ENCODE peak calls at places on chromosome 14, in six cellular contexts. One of them, this sample, is unnamed.

GRCh38 chr14:23580948-23581281 is 2.3 kb upstream of the JPH4 start:
- DNase-seq in SK-N-SH: no peak
- DNase-seq in ovary: no peak
- DNase-seq in bronchial epithelial cell: no peak
- DNase-seq in Calu3: no peak
- DNase-seq in body of pancreas: no peak
- DNase-seq in this sample: no peak

GRCh38 chr14:99286761-99287160 is 14.8 kb upstream of the BCL11B start:
- DNase-seq in ovary: no peak
- DNase-seq in bronchial epithelial cell: no peak
- DNase-seq in SK-N-SH: no peak
- DNase-seq in body of pancreas: no peak
- DNase-seq in Calu3: no peak
- DNase-seq in this sample: no peak

GRCh38 chr14:77151918-77152588 is 10.5 kb upstream of the ZDHHC22 start:
- DNase-seq in ovary: no peak
- DNase-seq in body of pancreas: no peak
- DNase-seq in SK-N-SH: peak; percentile 61
- DNase-seq in bronchial epithelial cell: peak; percentile 52
- DNase-seq in Calu3: no peak
- DNase-seq in this sample: no peak

GRCh38 chr14:30303350-30303749 is 255.6 kb upstream of the G2E3 start:
- DNase-seq in Calu3: no peak
- DNase-seq in SK-N-SH: no peak
- DNase-seq in bronchial epithelial cell: no peak
- DNase-seq in body of pancreas: no peak
- DNase-seq in ovary: no peak
- DNase-seq in this sample: no peak

GRCh38 chr14:69316449-69317391 is 56.8 kb downstream of the GALNT16 start:
- DNase-seq in Calu3: peak; percentile 28
- DNase-seq in SK-N-SH: no peak
- DNase-seq in ovary: peak; percentile 60
- DNase-seq in bronchial epithelial cell: peak; percentile 73
- DNase-seq in body of pancreas: peak; percentile 17
- DNase-seq in this sample: no peak

GRCh38 chr14:41609704-41610183 is 3.1 kb downstream of the LRFN5 start:
- DNase-seq in ovary: peak; percentile 22
- DNase-seq in body of pancreas: peak; percentile 46
- DNase-seq in bronchial epithelial cell: no peak
- DNase-seq in SK-N-SH: peak; percentile 28
- DNase-seq in Calu3: no peak
- DNase-seq in this sample: no peak

GRCh38 chr14:51962678-51963077 is 26.7 kb upstream of the RTRAF start:
- DNase-seq in body of pancreas: no peak
- DNase-seq in ovary: no peak
- DNase-seq in bronchial epithelial cell: no peak
- DNase-seq in Calu3: no peak
- DNase-seq in SK-N-SH: no peak
- DNase-seq in this sample: no peak

GRCh38 chr14:30064454-30064853 is 136.8 kb upstream of the PRKD1 start:
- DNase-seq in body of pancreas: no peak
- DNase-seq in ovary: no peak
- DNase-seq in SK-N-SH: no peak
- DNase-seq in bronchial epithelial cell: no peak
- DNase-seq in Calu3: no peak
- DNase-seq in this sample: no peak

GRCh38 chr14:104556256-104557021 is 23.1 kb upstream of the C14orf180 start:
- DNase-seq in bronchial epithelial cell: no peak
- DNase-seq in body of pancreas: peak; percentile 3
- DNase-seq in Calu3: no peak
- DNase-seq in ovary: no peak
- DNase-seq in SK-N-SH: no peak
- DNase-seq in this sample: no peak

GRCh38 chr14:60722163-60722835 is 1.9 kb downstream of the SIX4 start:
- DNase-seq in body of pancreas: peak; percentile 73
- DNase-seq in SK-N-SH: peak; percentile 58
- DNase-seq in bronchial epithelial cell: peak; percentile 35
- DNase-seq in ovary: peak; percentile 36
- DNase-seq in Calu3: peak; percentile 71
- DNase-seq in this sample: peak; percentile 25

GRCh38 chr14:52513249-52513648 is 39.1 kb downstream of the TXNDC16 start:
- DNase-seq in SK-N-SH: no peak
- DNase-seq in body of pancreas: no peak
- DNase-seq in ovary: no peak
- DNase-seq in bronchial epithelial cell: no peak
- DNase-seq in Calu3: no peak
- DNase-seq in this sample: no peak

GRCh38 chr14:99028521-99028920 is 243.5 kb downstream of the BCL11B start:
- DNase-seq in ovary: no peak
- DNase-seq in body of pancreas: no peak
- DNase-seq in Calu3: no peak
- DNase-seq in SK-N-SH: no peak
- DNase-seq in bronchial epithelial cell: no peak
- DNase-seq in this sample: no peak

GRCh38 chr14:32906672-32907071 is 32.0 kb upstream of the NPAS3 start:
- DNase-seq in ovary: no peak
- DNase-seq in SK-N-SH: no peak
- DNase-seq in bronchial epithelial cell: no peak
- DNase-seq in body of pancreas: no peak
- DNase-seq in Calu3: no peak
- DNase-seq in this sample: no peak

GRCh38 chr14:35687335-35687939 is 121.7 kb downstream of the RALGAPA1 start:
- DNase-seq in Calu3: peak; percentile 27
- DNase-seq in body of pancreas: peak; percentile 48
- DNase-seq in SK-N-SH: peak; percentile 46
- DNase-seq in bronchial epithelial cell: peak; percentile 61
- DNase-seq in ovary: no peak
- DNase-seq in this sample: no peak

GRCh38 chr14:36665887-36666415 is 4.3 kb downstream of the PAX9 start:
- DNase-seq in SK-N-SH: no peak
- DNase-seq in bronchial epithelial cell: no peak
- DNase-seq in body of pancreas: no peak
- DNase-seq in Calu3: no peak
- DNase-seq in ovary: no peak
- DNase-seq in this sample: no peak

GRCh38 chr14:53237488-53237887 is 84.4 kb upstream of the DDHD1 start:
- DNase-seq in body of pancreas: no peak
- DNase-seq in Calu3: no peak
- DNase-seq in ovary: no peak
- DNase-seq in bronchial epithelial cell: no peak
- DNase-seq in SK-N-SH: no peak
- DNase-seq in this sample: no peak

GRCh38 chr14:56195727-56196126 is 77.5 kb downstream of the PELI2 start:
- DNase-seq in Calu3: no peak
- DNase-seq in body of pancreas: peak; percentile 65
- DNase-seq in SK-N-SH: no peak
- DNase-seq in ovary: peak; percentile 28
- DNase-seq in bronchial epithelial cell: no peak
- DNase-seq in this sample: no peak

GRCh38 chr14:93295541-93296220 is 37.2 kb downstream of the BTBD7 start:
- DNase-seq in Calu3: no peak
- DNase-seq in bronchial epithelial cell: no peak
- DNase-seq in body of pancreas: no peak
- DNase-seq in ovary: no peak
- DNase-seq in SK-N-SH: peak; percentile 12
- DNase-seq in this sample: no peak

GRCh38 chr14:51879170-51879569 is 18.8 kb downstream of the GNG2 start:
- DNase-seq in SK-N-SH: no peak
- DNase-seq in Calu3: no peak
- DNase-seq in bronchial epithelial cell: no peak
- DNase-seq in ovary: no peak
- DNase-seq in body of pancreas: no peak
- DNase-seq in this sample: no peak

GRCh38 chr14:92539875-92540274 is 26.3 kb downstream of the RIN3 start:
- DNase-seq in SK-N-SH: no peak
- DNase-seq in bronchial epithelial cell: no peak
- DNase-seq in ovary: peak; percentile 18
- DNase-seq in Calu3: no peak
- DNase-seq in body of pancreas: no peak
- DNase-seq in this sample: no peak

GRCh38 chr14:89007906-89008305 is 183.5 kb downstream of the TTC8 start:
- DNase-seq in bronchial epithelial cell: peak; percentile 40
- DNase-seq in body of pancreas: no peak
- DNase-seq in Calu3: no peak
- DNase-seq in SK-N-SH: no peak
- DNase-seq in ovary: no peak
- DNase-seq in this sample: no peak

GRCh38 chr14:89000007-89000942 is 175.8 kb downstream of the TTC8 start:
- DNase-seq in bronchial epithelial cell: peak; percentile 97
- DNase-seq in SK-N-SH: no peak
- DNase-seq in Calu3: peak; percentile 41
- DNase-seq in ovary: no peak
- DNase-seq in body of pancreas: peak; percentile 24
- DNase-seq in this sample: no peak

GRCh38 chr14:88999137-88999536 is 174.7 kb downstream of the TTC8 start:
- DNase-seq in ovary: no peak
- DNase-seq in bronchial epithelial cell: no peak
- DNase-seq in body of pancreas: no peak
- DNase-seq in SK-N-SH: no peak
- DNase-seq in Calu3: no peak
- DNase-seq in this sample: no peak

DNA sequence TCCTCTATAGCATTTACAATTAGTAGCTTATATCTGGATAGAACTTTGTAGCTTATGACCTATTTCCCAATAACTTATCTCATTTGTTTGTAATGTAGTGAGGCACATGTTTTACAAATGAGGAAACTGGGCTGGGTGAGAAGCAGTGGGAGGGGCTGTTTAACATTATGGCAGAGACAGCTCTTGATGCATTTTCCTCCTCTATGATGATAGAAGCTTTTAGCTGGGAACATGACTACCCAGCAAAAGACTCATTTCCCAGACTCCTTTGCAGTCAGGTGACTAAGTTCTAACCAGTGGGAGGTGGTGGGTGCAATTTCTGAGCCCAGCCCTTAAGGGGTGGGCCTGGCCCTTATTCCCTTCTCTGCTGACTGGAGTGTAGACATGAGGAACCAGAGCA is 179.7 kb downstream of the TTC8 start:
- DNase-seq in body of pancreas: no peak
- DNase-seq in Calu3: no peak
- DNase-seq in bronchial epithelial cell: peak; percentile 92
- DNase-seq in ovary: no peak
- DNase-seq in SK-N-SH: no peak
- DNase-seq in this sample: no peak
- TF ChIP-seq CTCF in body of pancreas: no peak
- TF ChIP-seq CTCF in Calu3: no peak
- TF ChIP-seq CTCF in bronchial epithelial cell: no peak
- TF ChIP-seq CTCF in ovary: no peak
- TF ChIP-seq CTCF in SK-N-SH: no peak
- TF ChIP-seq CTCF in this sample: no peak

DNA sequence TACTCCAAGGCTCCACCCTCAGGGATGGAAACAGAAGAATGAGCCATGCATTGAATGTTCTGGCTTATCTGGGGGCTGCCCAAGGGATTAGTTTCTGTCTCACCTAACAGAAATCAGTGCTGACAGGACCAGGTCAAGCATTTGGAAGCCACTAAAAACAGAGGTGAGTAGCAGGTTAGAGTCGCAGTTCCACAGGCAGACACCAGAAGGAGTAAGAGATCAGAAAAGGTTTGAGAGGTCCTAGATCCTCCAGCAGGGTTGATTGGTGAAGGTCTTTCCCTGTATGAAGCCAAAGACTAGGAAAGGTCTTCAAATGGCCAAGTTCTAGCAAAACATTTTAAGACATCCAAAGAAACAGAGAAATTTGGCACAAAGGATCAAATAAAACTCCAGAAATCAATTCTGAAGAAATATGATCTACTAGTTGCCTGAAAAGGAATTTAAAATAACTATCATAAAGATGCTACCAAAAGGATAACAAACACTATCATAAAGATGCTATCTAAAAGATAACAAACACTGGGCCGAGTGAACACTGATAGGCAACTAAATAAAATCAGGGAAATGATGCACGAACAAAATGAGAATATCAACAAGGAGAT is 19.5 kb upstream of the TTC9 start:
- DNase-seq in Calu3: peak; percentile 67
- DNase-seq in bronchial epithelial cell: peak; percentile 67
- DNase-seq in ovary: no peak
- DNase-seq in SK-N-SH: peak; percentile 56
- DNase-seq in body of pancreas: peak; percentile 70
- DNase-seq in this sample: no peak
- TF ChIP-seq CTCF in Calu3: peak; percentile 70
- TF ChIP-seq CTCF in bronchial epithelial cell: peak; percentile 91
- TF ChIP-seq CTCF in ovary: no peak
- TF ChIP-seq CTCF in SK-N-SH: peak; percentile 62
- TF ChIP-seq CTCF in body of pancreas: peak; percentile 83
- TF ChIP-seq CTCF in this sample: peak; percentile 74

GRCh38 chr14:96055065-96055752 is 16.0 kb downstream of the C14orf132 start:
- DNase-seq in ovary: no peak
- DNase-seq in bronchial epithelial cell: no peak
- DNase-seq in Calu3: no peak
- DNase-seq in SK-N-SH: peak; percentile 59
- DNase-seq in body of pancreas: no peak
- DNase-seq in this sample: no peak

GRCh38 chr14:96058606-96059200 is 19.5 kb downstream of the C14orf132 start:
- DNase-seq in bronchial epithelial cell: no peak
- DNase-seq in body of pancreas: no peak
- DNase-seq in ovary: no peak
- DNase-seq in Calu3: no peak
- DNase-seq in SK-N-SH: no peak
- DNase-seq in this sample: no peak

GRCh38 chr14:96055753-96056508 is 16.8 kb downstream of the C14orf132 start:
- DNase-seq in body of pancreas: no peak
- DNase-seq in Calu3: no peak
- DNase-seq in bronchial epithelial cell: no peak
- DNase-seq in SK-N-SH: no peak
- DNase-seq in ovary: no peak
- DNase-seq in this sample: no peak

GRCh38 chr14:96057738-96058137 is 18.6 kb downstream of the C14orf132 start:
- DNase-seq in Calu3: no peak
- DNase-seq in body of pancreas: no peak
- DNase-seq in bronchial epithelial cell: no peak
- DNase-seq in SK-N-SH: no peak
- DNase-seq in ovary: no peak
- DNase-seq in this sample: no peak

GRCh38 chr14:96056509-96057422 is 17.6 kb downstream of the C14orf132 start:
- DNase-seq in bronchial epithelial cell: peak; percentile 24
- DNase-seq in SK-N-SH: peak; percentile 23
- DNase-seq in ovary: no peak
- DNase-seq in body of pancreas: no peak
- DNase-seq in Calu3: peak; percentile 40
- DNase-seq in this sample: no peak
- TF ChIP-seq CTCF in bronchial epithelial cell: peak; percentile 55
- TF ChIP-seq CTCF in SK-N-SH: no peak
- TF ChIP-seq CTCF in ovary: no peak
- TF ChIP-seq CTCF in body of pancreas: no peak
- TF ChIP-seq CTCF in Calu3: peak; percentile 24
- TF ChIP-seq CTCF in this sample: no peak

DNA sequence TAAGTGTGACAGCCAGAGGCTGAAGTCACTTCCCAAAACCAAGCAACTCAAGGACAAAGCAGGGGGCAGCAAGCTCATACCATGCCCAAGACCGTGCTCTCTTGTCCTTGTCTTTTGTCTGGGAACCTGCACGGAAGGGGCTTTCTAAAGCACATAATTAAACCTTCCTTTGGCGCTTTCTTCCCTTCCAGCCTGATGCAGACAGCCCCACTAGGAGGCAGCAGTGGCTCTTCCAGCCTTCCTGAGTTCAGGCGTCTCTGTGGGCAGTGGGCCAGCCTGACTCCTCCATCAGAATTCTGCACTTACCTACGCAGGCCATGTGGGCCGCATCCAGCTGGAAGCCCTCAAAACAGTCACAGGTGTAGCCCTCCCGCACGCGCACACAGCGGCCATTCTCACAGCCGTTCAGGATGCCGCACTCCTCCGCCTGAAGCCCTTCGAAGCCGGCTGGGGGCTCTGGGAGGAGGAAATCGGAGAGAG is 7.6 kb downstream of the ISCA2 start:
- DNase-seq in Calu3: peak; percentile 36
- DNase-seq in ovary: peak; percentile 89
- DNase-seq in body of pancreas: peak; percentile 88
- DNase-seq in bronchial epithelial cell: peak; percentile 62
- DNase-seq in SK-N-SH: peak; percentile 87
- DNase-seq in this sample: no peak
- TF ChIP-seq CTCF in Calu3: no peak
- TF ChIP-seq CTCF in ovary: peak; percentile 73
- TF ChIP-seq CTCF in body of pancreas: peak; percentile 51
- TF ChIP-seq CTCF in bronchial epithelial cell: peak; percentile 92
- TF ChIP-seq CTCF in SK-N-SH: peak; percentile 61
- TF ChIP-seq CTCF in this sample: no peak